ENCODE peak calls at places on chromosomes 11 and 22, in five cellular contexts. U is K562, H is A549, L is IMR-90, V is GM12878. N is an unnamed sample.

GRCh38 chr11:117908261-117908895 is 20.8 kb downstream of the TMPRSS13 start:
- DNase-seq in L (no peak), H (no peak), V (no peak), U (peak), N (peak)

GRCh38 chr11:125621995-125622394 is 3.0 kb upstream of the CHEK1 start:
- DNase-seq in L (peak), H (no peak), V (no peak), U (no peak), N (no peak)

GRCh38 chr11:121520243-121521144 is 67.7 kb upstream of the SORL1-AS1 start:
- DNase-seq in L (peak), U (no peak), V (no peak), H (no peak), N (no peak)

GRCh38 chr22:44822479-44822878 is 70.1 kb downstream of the ARHGAP8 start:
- DNase-seq in U (no peak), L (no peak), H (no peak), V (no peak), N (no peak)

GRCh38 chr11:75240381-75241035 is at the start of gene TPBGL:
- DNase-seq in H (no peak), V (no peak), L (no peak), U (peak), N (peak)

GRCh38 chr11:62295504-62295903 is 3.4 kb downstream of the SCGB1D4 start:
- DNase-seq in U (peak), V (no peak), L (peak), H (no peak), N (no peak)

GRCh38 chr22:22938672-22939536 is 51.3 kb downstream of the IGLL5 start:
- DNase-seq in U (no peak), L (no peak), V (no peak), H (no peak), N (no peak)

GRCh38 chr11:124669193-124669592 is 4.3 kb downstream of the SIAE start:
- DNase-seq in V (no peak), U (peak), L (peak), H (peak), N (peak)

GRCh38 chr11:59551651-59552521 is 40.5 kb downstream of the OR4D9 start:
- DNase-seq in U (peak), H (no peak), V (no peak), L (peak), N (peak)
- TF ChIP-seq RCOR1 in U (no peak), H (no peak), V (no peak), L (no peak), N (no peak)

GRCh38 chr11:27254744-27255446 is 108.1 kb downstream of the CCDC34 start:
- DNase-seq in H (no peak), L (peak), U (no peak), V (no peak), N (no peak)

GRCh38 chr11:27250867-27251266 is 112.1 kb downstream of the CCDC34 start:
- DNase-seq in L (no peak), H (no peak), U (no peak), V (no peak), N (no peak)

GRCh38 chr11:27249208-27249509 is 113.9 kb downstream of the CCDC34 start:
- DNase-seq in H (no peak), U (no peak), V (no peak), L (no peak), N (no peak)

GRCh38 chr11:27255447-27255828 is 107.6 kb downstream of the CCDC34 start:
- DNase-seq in U (no peak), H (no peak), L (peak), V (no peak), N (no peak)

GRCh38 chr11:27253200-27253599 is 109.8 kb downstream of the CCDC34 start:
- DNase-seq in V (no peak), H (no peak), L (no peak), U (no peak), N (no peak)
- TF ChIP-seq RCOR1 in V (no peak), H (no peak), L (no peak), U (no peak), N (no peak)

GRCh38 chr11:18633256-18634139 is 644 bp downstream of the SPTY2D1 start:
- DNase-seq in V (peak), U (peak), H (no peak), L (peak), N (peak)
- TF ChIP-seq RCOR1 in V (no peak), U (no peak), H (no peak), L (no peak), N (no peak)

GRCh38 chr11:119115484-119116234 is 5.7 kb upstream of the HINFP start:
- DNase-seq in V (no peak), L (no peak), H (no peak), U (peak), N (no peak)
- TF ChIP-seq RCOR1 in V (no peak), L (no peak), H (no peak), U (no peak), N (no peak)

DNA sequence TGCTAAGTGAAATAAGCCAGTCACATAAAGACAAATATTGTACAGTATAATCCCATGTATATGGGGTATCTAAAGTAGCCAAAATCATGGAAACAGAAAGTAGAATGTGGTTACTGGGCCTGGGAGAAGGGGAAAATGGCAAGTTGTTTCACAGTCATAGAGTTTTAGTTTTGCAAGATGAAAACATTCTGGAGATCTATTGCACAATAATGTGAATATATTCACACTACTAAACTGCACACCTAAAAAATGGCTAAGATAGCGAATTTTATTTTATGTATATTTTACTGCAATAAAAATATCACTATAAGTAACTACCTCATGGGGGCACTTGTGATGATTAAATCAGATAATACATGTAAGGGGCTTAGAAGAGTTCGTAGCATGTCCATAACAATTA is 72.0 kb upstream of the ARHGAP32 start:
- DNase-seq in L (no peak), U (no peak), V (no peak), H (no peak), N (no peak)
- TF ChIP-seq RCOR1 in L (no peak), U (no peak), V (no peak), H (no peak), N (no peak)

GRCh38 chr11:44334356-44335004 is 24.5 kb upstream of the ALX4 start:
- DNase-seq in H (no peak), U (no peak), L (no peak), V (no peak), N (no peak)
- TF ChIP-seq RCOR1 in H (no peak), U (no peak), L (no peak), V (no peak), N (no peak)

DNA sequence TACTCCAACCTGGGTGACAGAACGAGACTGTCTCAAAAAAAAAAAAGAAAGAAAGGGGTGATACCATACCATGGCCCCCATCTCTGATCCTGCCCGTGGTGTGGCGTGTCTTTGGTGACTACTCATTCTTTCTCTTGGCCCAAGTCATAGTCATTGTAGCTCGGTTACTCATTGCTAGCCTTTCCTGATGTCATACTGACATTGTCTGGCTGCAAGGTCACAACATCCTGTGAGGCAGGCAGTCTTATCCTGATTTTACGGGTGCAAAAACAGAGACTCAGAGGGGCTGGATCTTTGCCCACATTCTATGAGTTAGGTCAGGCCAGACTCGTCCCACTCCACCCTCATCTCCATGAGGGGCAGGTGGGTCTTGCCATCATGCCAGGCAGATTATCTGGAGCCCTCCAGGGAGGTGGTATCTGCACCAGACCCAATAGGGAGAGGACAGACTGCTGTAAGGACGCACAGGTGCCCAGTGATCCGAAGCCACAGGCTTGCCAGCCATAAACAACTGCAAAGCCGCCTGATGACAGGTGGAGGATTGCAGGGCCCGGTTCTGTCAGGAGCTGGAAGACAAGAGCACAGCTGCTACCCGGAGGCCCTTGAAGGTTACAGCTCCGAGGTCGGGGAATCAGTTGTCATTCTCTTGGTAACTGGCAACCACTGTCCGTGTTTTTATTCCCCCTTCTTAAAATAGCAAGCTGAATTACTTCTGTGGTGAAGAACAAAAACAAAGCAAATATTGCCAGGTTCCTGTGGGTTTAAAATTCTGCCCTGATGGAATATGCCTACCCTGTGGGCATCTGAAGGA is 13.8 kb downstream of the TOM1 start:
- DNase-seq in U (peak), V (no peak), H (peak), L (peak), N (no peak)
- TF ChIP-seq RCOR1 in U (no peak), V (no peak), H (no peak), L (no peak), N (no peak)